ENCODE peak calls at places on chromosomes 16 and 17, in six cellular contexts. S, E, M, I, D and B are unnamed samples.

GRCh38 chr17:41578538-41578937 is 6.7 kb upstream of the KRT9 start:
- DNase-seq in S (no peak), E (no peak), M (no peak), I (no peak), D (no peak), B (no peak)

GRCh38 chr16:90048737-90049330 is 28.3 kb downstream of the PRDM7 start:
- DNase-seq in S (no peak), E (no peak), M (no peak), I (no peak), D (no peak), B (no peak)

GRCh38 chr16:85583491-85584181 is 29.5 kb upstream of the GSE1 start:
- DNase-seq in S (no peak), E (no peak), M (no peak), I (no peak), D (no peak), B (no peak)

GRCh38 chr16:86874141-86874540 is 295.8 kb downstream of the FOXL1 start:
- DNase-seq in S (no peak), E (no peak), M (no peak), I (peak; percentile 5), D (peak; percentile 62), B (peak; percentile 55)

GRCh38 chr16:17359778-17360177 is 111.0 kb downstream of the XYLT1 start:
- DNase-seq in S (no peak), E (no peak), M (no peak), I (peak; percentile 28), D (no peak), B (no peak)

GRCh38 chr16:20910781-20911321 is 10.3 kb downstream of the LYRM1 start:
- DNase-seq in S (no peak), E (no peak), M (no peak), I (no peak), D (no peak), B (no peak)

GRCh38 chr16:19289805-19290490 is 4.4 kb downstream of the CLEC19A start:
- DNase-seq in S (peak; percentile 15), E (no peak), M (no peak), I (no peak), D (peak; percentile 2), B (no peak)

GRCh38 chr17:253091-253846 is 71.8 kb upstream of the DOC2B start:
- DNase-seq in S (peak; percentile 6), E (peak; percentile 8), M (no peak), I (no peak), D (no peak), B (no peak)

GRCh38 chr17:1865252-1866037 is 35.6 kb downstream of the RPA1 start:
- DNase-seq in S (peak; percentile 31), E (no peak), M (peak; percentile 33), I (peak; percentile 52), D (peak; percentile 36), B (peak; percentile 56)

GRCh38 chr16:9033125-9033830 is 58.2 kb upstream of the HAPSTR1 start:
- DNase-seq in S (peak; percentile 52), E (peak; percentile 29), M (peak; percentile 80), I (peak; percentile 53), D (peak; percentile 62), B (no peak)

GRCh38 chr17:38460082-38460715 is 31.9 kb downstream of the ARHGAP23 start:
- DNase-seq in S (no peak), E (no peak), M (peak; percentile 70), I (no peak), D (peak; percentile 38), B (peak; percentile 10)

GRCh38 chr16:4358831-4359561 is 7.9 kb upstream of the PAM16 start:
- DNase-seq in S (peak; percentile 64), E (peak; percentile 71), M (peak; percentile 71), I (peak; percentile 57), D (peak; percentile 79), B (peak; percentile 80)

GRCh38 chr17:73522107-73522506 is 122.1 kb downstream of the SDK2 start:
- DNase-seq in S (no peak), E (no peak), M (no peak), I (no peak), D (no peak), B (no peak)

GRCh38 chr16:16014329-16015224 is 65.2 kb downstream of the ABCC1 start:
- DNase-seq in S (peak; percentile 64), E (peak; percentile 41), M (peak; percentile 60), I (no peak), D (no peak), B (no peak)

GRCh38 chr17:58088624-58089023 is 5.4 kb downstream of the DYNLL2 start:
- DNase-seq in S (no peak), E (no peak), M (no peak), I (no peak), D (no peak), B (no peak)

GRCh38 chr17:60248618-60249516 is 99.1 kb downstream of the CA4 start:
- DNase-seq in S (no peak), E (no peak), M (no peak), I (no peak), D (no peak), B (no peak)

GRCh38 chr16:47887496-47887895 is 268.3 kb downstream of the ABCC12 start:
- DNase-seq in S (no peak), E (no peak), M (no peak), I (no peak), D (no peak), B (no peak)

GRCh38 chr17:65409381-65409780 is 152.1 kb downstream of the AXIN2 start:
- DNase-seq in S (no peak), E (no peak), M (no peak), I (no peak), D (no peak), B (no peak)

GRCh38 chr16:81437860-81438259 is 6.7 kb upstream of the CMIP start:
- DNase-seq in S (no peak), E (no peak), M (no peak), I (no peak), D (no peak), B (no peak)

GRCh38 chr17:50577451-50577954 is 17.0 kb downstream of the CACNA1G start:
- DNase-seq in S (no peak), E (no peak), M (no peak), I (no peak), D (no peak), B (no peak)

GRCh38 chr17:81440511-81441244 is 45.4 kb downstream of the BAHCC1 start:
- DNase-seq in S (no peak), E (no peak), M (no peak), I (peak; percentile 47), D (peak; percentile 68), B (peak; percentile 77)

GRCh38 chr16:86082400-86083030 is 183.6 kb downstream of the IRF8 start:
- DNase-seq in S (no peak), E (no peak), M (no peak), I (no peak), D (no peak), B (no peak)

GRCh38 chr16:46801428-46802049 is 29.4 kb downstream of the C16orf87 start:
- DNase-seq in S (no peak), E (no peak), M (no peak), I (no peak), D (peak; percentile 69), B (no peak)
- TF ChIP-seq CTCF in S (peak; percentile 28), E (no peak), M (no peak), I (peak; percentile 17), D (peak; percentile 46), B (peak; percentile 25)

DNA sequence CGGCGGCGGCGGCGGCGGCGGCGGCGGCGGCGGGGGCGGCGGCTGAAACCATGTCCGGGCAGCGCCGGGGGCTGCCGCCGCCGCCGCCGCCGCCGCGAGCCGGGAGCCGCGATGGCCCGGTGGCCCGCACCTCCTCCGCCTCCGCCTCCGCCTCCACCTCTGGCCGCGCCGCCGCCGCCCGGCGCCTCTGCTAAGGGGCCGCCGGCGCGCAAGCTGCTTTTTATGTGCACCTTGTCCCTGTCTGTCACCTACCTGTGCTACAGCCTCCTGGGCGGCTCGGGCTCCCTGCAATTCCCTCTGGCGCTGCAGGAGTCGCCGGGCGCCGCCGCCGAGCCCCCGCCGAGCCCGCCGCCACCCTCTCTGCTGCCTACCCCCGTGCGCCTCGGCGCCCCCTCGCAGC is 548 bp downstream of the HS3ST4 start:
- DNase-seq in S (peak; percentile 13), E (no peak), M (no peak), I (no peak), D (peak; percentile 48), B (peak; percentile 46)
- TF ChIP-seq CTCF in S (no peak), E (no peak), M (no peak), I (no peak), D (no peak), B (no peak)

GRCh38 chr16:11913425-11914079 is 2.2 kb downstream of the GSPT1 start:
- DNase-seq in S (no peak), E (no peak), M (no peak), I (peak; percentile 25), D (no peak), B (no peak)

GRCh38 chr16:11914759-11915643 is 755 bp downstream of the GSPT1 start:
- DNase-seq in S (peak; percentile 44), E (no peak), M (peak; percentile 69), I (peak; percentile 65), D (peak; percentile 69), B (peak; percentile 78)

GRCh38 chr16:11915644-11916523 is at the start of gene GSPT1:
- DNase-seq in S (peak; percentile 98), E (peak; percentile 98), M (peak; percentile 98), I (peak; percentile 100), D (peak; percentile 99), B (peak; percentile 96)

GRCh38 chr16:11914210-11914758 is 1.5 kb downstream of the GSPT1 start:
- DNase-seq in S (no peak), E (no peak), M (no peak), I (peak; percentile 48), D (no peak), B (no peak)

GRCh38 chr16:11916524-11917285 is 949 bp upstream of the GSPT1 start:
- DNase-seq in S (peak; percentile 48), E (no peak), M (no peak), I (no peak), D (no peak), B (no peak)
- TF ChIP-seq CTCF in S (no peak), E (no peak), M (no peak), I (no peak), D (no peak), B (no peak)

DNA sequence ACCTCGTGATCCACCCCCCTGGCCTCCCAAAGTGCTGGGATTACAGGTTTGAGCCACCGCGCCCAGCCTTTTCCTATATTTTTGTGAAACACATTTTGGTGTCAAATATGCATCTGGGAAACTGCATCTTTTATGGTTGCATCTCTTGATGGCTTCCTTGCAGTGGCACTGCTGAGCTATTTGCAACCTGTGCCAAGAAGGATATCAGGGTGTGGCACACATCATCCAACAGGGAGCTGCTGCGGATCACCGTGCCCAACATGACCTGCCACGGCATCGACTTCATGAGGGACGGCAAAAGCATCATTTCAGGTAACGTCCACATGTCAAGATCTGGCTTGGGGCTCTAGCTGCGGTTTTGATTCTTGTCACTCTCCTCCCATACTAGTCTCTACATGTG is 16.8 kb upstream of the USP43 start:
- DNase-seq in S (no peak), E (no peak), M (no peak), I (no peak), D (no peak), B (no peak)
- TF ChIP-seq CTCF in S (peak; percentile 6), E (no peak), M (no peak), I (no peak), D (no peak), B (no peak)

GRCh38 chr17:37405955-37406634 is 541 bp downstream of the ACACA start:
- DNase-seq in S (no peak), E (no peak), M (no peak), I (no peak), D (no peak), B (peak; percentile 38)

GRCh38 chr17:37410357-37410756 is 3.7 kb downstream of the TADA2A start:
- DNase-seq in S (no peak), E (no peak), M (no peak), I (no peak), D (no peak), B (no peak)

GRCh38 chr17:37406635-37407455 is at the start of the genes ACACA and TADA2A:
- DNase-seq in S (peak; percentile 82), E (peak; percentile 66), M (peak; percentile 79), I (peak; percentile 91), D (peak; percentile 85), B (peak; percentile 95)
- TF ChIP-seq CTCF in S (no peak), E (peak; percentile 11), M (no peak), I (no peak), D (no peak), B (no peak)

GRCh38 chr17:17497065-17497844 is 1.1 kb upstream of the RASD1 start:
- DNase-seq in S (no peak), E (no peak), M (no peak), I (no peak), D (no peak), B (no peak)
- TF ChIP-seq CTCF in S (no peak), E (no peak), M (no peak), I (no peak), D (no peak), B (no peak)